ENCODE peak calls at places on chromosomes 7 and 10, in four cellular contexts. A, B, S and I are unnamed samples.

GRCh38 chr10:27746364-27747095 is 911 bp upstream of the MKX start:
- DNase-seq in B (no peak), S (no peak), A (no peak), I (no peak)

GRCh38 chr7:141460781-141461715 is 90.2 kb upstream of the AGK start:
- DNase-seq in S (no peak), A (no peak), B (peak; percentile 26), I (peak; percentile 20)

GRCh38 chr7:85091568-85091928 is 95.3 kb downstream of the SEMA3D start:
- DNase-seq in A (no peak), S (no peak), B (no peak), I (no peak)

GRCh38 chr10:46282460-46283216 is 4.2 kb upstream of the ANTXRL start:
- DNase-seq in A (peak; percentile 91), S (peak; percentile 84), B (peak; percentile 40), I (peak; percentile 91)

GRCh38 chr10:98357208-98357836 is 57.7 kb downstream of the PYROXD2 start:
- DNase-seq in A (no peak), S (peak; percentile 91), B (peak; percentile 90), I (no peak)

GRCh38 chr7:135414850-135415439 is 95.0 kb downstream of the CNOT4 start:
- DNase-seq in S (peak; percentile 82), A (peak; percentile 19), B (peak; percentile 75), I (peak; percentile 56)

GRCh38 chr10:104447331-104447730 is 93.7 kb downstream of the CFAP58 start:
- DNase-seq in B (peak; percentile 56), A (no peak), S (no peak), I (no peak)

GRCh38 chr10:47260505-47261111 is 39.4 kb upstream of the GDF10 start:
- DNase-seq in A (peak; percentile 66), S (no peak), B (no peak), I (peak; percentile 51)

GRCh38 chr7:43536773-43537172 is 46.1 kb upstream of the STK17A start:
- DNase-seq in A (no peak), B (no peak), S (no peak), I (no peak)

GRCh38 chr7:7816084-7816483 is 97.7 kb upstream of the RPA3 start:
- DNase-seq in A (no peak), S (no peak), B (no peak), I (no peak)

GRCh38 chr10:79316671-79317431 is 30.4 kb upstream of the PPIF start:
- DNase-seq in B (no peak), S (peak; percentile 31), A (peak; percentile 45), I (no peak)

GRCh38 chr10:25125151-25125550 is 49.6 kb upstream of the GPR158 start:
- DNase-seq in B (no peak), S (no peak), A (peak; percentile 9), I (peak; percentile 4)

GRCh38 chr7:24963218-24963617 is 16.8 kb downstream of the OSBPL3 start:
- DNase-seq in S (peak; percentile 57), A (no peak), B (peak; percentile 83), I (no peak)

GRCh38 chr7:121620206-121620605 is 224.1 kb upstream of the FAM3C start:
- DNase-seq in A (no peak), S (no peak), B (no peak), I (no peak)

GRCh38 chr7:80018941-80019808 is 115.5 kb upstream of the GNAI1 start:
- DNase-seq in S (peak; percentile 78), A (peak; percentile 80), B (peak; percentile 51), I (peak; percentile 43)

GRCh38 chr7:151083071-151083823 is at the start of gene TMUB1:
- DNase-seq in A (peak; percentile 88), S (peak; percentile 55), B (peak; percentile 43), I (peak; percentile 79)

GRCh38 chr7:148856891-148857290 is 27.2 kb downstream of the EZH2 start:
- DNase-seq in A (no peak), S (peak; percentile 45), B (peak; percentile 41), I (no peak)

GRCh38 chr10:125848371-125848770 is 25.0 kb downstream of the BCCIP start:
- DNase-seq in S (no peak), B (no peak), A (no peak), I (no peak)

GRCh38 chr10:126122856-126123255 is 226.5 kb downstream of the FANK1 start:
- DNase-seq in B (no peak), S (no peak), A (no peak), I (no peak)

GRCh38 chr7:96026606-96027005 is 254.3 kb downstream of the DYNC1I1 start:
- DNase-seq in S (no peak), B (peak; percentile 73), A (no peak), I (no peak)

GRCh38 chr10:82660983-82661382 is 786.0 kb downstream of the NRG3 start:
- DNase-seq in A (no peak), B (no peak), S (no peak), I (no peak)

GRCh38 chr7:19128856-19129255 is 11.4 kb upstream of the TWIST1 start:
- DNase-seq in S (peak; percentile 49), B (no peak), A (no peak), I (no peak)

GRCh38 chr10:71246591-71247143 is 34.3 kb downstream of the UNC5B start:
- DNase-seq in A (no peak), S (no peak), B (no peak), I (no peak)

GRCh38 chr10:58963723-58964124 is 212.7 kb upstream of the PHYHIPL start:
- DNase-seq in S (no peak), A (no peak), B (no peak), I (no peak)

GRCh38 chr7:116222501-116222900 is 12.2 kb downstream of the TES start:
- DNase-seq in S (no peak), B (no peak), A (no peak), I (no peak)

GRCh38 chr10:5023126-5023701 is 19.6 kb upstream of the AKR1C2 start:
- DNase-seq in B (no peak), A (no peak), S (no peak), I (no peak)

GRCh38 chr7:132558815-132559214 is 17.5 kb downstream of the PLXNA4 start:
- DNase-seq in S (no peak), A (no peak), B (no peak), I (no peak)

GRCh38 chr7:121328508-121329459 is at the start of gene WNT16:
- DNase-seq in S (peak; percentile 41), A (peak; percentile 92), B (no peak), I (no peak)

GRCh38 chr7:2560175-2560695 is 1.5 kb downstream of the IQCE start:
- DNase-seq in A (peak; percentile 35), B (peak; percentile 20), S (no peak), I (no peak)
- TF ChIP-seq CTCF in A (peak; percentile 41), B (peak; percentile 32), S (peak; percentile 36), I (peak; percentile 1)

DNA sequence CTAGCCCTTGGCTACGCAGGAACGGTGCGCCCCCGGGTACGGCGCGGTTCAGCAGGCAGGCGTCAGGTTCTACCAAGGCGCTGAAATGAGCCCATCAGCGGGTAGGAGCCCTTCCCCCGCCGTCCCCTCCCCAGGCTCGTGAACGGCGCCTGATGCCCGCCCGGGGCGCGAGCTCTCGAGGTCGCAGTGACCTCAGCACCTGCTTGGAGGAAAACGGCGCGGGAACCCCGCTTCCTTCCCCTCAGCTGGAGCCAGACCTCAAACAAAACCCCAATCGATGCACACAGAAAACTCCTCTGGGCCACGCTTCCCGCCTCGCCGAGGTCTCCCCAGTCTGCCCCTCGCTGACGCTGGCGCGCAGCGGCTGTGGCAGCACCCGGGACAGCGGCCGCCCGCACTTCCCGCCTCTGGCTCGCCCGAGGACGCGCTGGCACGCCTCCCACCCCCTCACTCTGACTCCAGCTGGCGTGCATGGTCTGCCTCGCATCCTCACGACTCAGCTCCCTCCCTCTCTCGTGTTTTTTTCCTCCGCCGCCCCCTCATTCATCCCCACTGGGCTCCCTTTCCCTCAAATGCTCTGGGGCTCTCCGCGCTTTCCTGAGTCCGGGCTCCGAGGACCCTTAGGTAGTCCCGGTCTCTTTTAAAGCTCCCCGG is 524 bp upstream of the GAD2 start:
- DNase-seq in B (peak; percentile 1), S (no peak), A (peak; percentile 50), I (peak; percentile 7)
- H3K4me3 ChIP-seq in B (no peak overlapping the region), S (no peak overlapping the region), A (no peak overlapping the region), I (peak overlapping the region; percentile 51)

DNA sequence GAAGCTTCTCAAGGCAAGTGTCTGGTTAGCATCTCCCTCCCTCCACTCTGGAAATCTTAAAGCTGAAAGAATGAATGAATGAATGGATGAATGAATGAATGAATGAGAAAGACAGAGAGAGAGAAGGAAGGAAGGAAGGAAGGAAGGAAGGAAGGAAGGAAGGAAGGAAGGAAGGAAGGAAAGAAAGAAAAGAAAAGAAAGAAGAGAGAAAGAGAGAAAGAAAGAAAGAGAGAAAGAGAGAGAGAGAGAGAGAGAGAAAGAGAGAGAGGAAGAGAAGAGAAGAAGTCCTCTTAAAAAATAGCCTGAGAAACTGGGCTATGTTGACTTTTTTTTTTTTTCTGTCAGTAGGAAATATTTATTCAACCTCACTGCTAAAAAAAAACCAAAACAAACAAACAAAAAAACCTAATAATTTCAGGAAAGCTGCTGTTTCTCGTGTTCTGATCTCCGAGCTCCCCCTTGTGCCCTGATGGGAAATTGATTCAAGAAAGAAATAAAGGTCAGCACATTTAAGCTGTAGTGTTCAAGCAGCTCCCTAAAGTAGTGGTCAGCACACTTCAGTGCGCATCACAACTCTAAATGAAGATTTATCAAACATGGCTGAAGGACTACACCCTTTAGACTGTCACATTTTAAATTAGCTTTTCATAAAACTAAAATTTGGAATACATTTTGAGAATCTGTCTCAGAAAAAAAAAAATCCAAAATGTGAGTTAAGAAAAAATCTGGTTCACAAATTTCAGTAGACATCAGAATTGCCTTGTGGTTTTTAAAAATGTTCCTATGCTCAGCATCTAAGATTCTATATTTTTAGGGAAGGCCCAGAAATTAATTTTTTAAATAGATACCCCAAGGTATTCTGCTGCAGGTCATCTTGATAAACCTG is 154.3 kb downstream of the ELAPOR2 start:
- DNase-seq in S (peak; percentile 56), A (peak; percentile 15), B (peak; percentile 45), I (peak; percentile 12)
- TF ChIP-seq CTCF in S (peak; percentile 77), A (peak; percentile 84), B (peak; percentile 68), I (peak; percentile 55)

GRCh38 chr10:61942997-61943457 is 41.5 kb downstream of the ARID5B start:
- DNase-seq in B (peak; percentile 59), S (peak; percentile 86), A (no peak), I (no peak)
- H3K4me3 ChIP-seq in B (no peak overlapping the region), S (peak overlapping the region; percentile 33), A (peak overlapping the region; percentile 20), I (no peak overlapping the region)